ENCODE peak calls at places on chromosome 22, in ten cellular contexts. J, O, X, E, D, F, G, P, R and C are unnamed samples.

GRCh38 chr22:47102648-47103047 is 340.2 kb downstream of the TBC1D22A start:
- DNase-seq in J (no peak), O (no peak), X (peak; percentile 63), E (no peak), D (no peak), F (no peak), G (no peak), P (no peak), R (peak; percentile 76), C (no peak)

GRCh38 chr22:37534445-37534844 is 15.2 kb upstream of the CARD10 start:
- DNase-seq in J (no peak), O (no peak), X (no peak), E (no peak), D (no peak), F (no peak), G (no peak), P (no peak), R (no peak), C (no peak)

GRCh38 chr22:32776800-32777199 is 24.7 kb upstream of the TIMP3 start:
- DNase-seq in J (no peak), O (no peak), X (peak; percentile 30), E (no peak), D (no peak), F (no peak), G (no peak), P (no peak), R (no peak), C (no peak)

GRCh38 chr22:38327805-38328204 is 10.6 kb upstream of the CSNK1E start:
- DNase-seq in J (no peak), O (no peak), X (no peak), E (no peak), D (no peak), F (no peak), G (no peak), P (no peak), R (no peak), C (no peak)

GRCh38 chr22:46087816-46088277 is 62.5 kb upstream of the PPARA start:
- DNase-seq in J (peak; percentile 96), O (no peak), X (peak; percentile 94), E (peak; percentile 93), D (peak; percentile 88), F (peak; percentile 72), G (peak; percentile 79), P (peak; percentile 94), R (peak; percentile 80), C (peak; percentile 96)

GRCh38 chr22:23522642-23523251 is 57.3 kb downstream of the IGLL1 start:
- DNase-seq in J (no peak), O (no peak), X (peak; percentile 21), E (no peak), D (no peak), F (peak; percentile 53), G (no peak), P (no peak), R (peak; percentile 61), C (no peak)

GRCh38 chr22:49975543-49976389 is 15.2 kb downstream of the PIM3 start:
- DNase-seq in J (peak; percentile 20), O (no peak), X (no peak), E (no peak), D (peak; percentile 23), F (peak; percentile 53), G (no peak), P (peak; percentile 23), R (no peak), C (no peak)

GRCh38 chr22:26430600-26430999 is 1.5 kb downstream of the ASPHD2 start:
- DNase-seq in J (no peak), O (no peak), X (no peak), E (no peak), D (no peak), F (no peak), G (no peak), P (no peak), R (no peak), C (no peak)

GRCh38 chr22:50081426-50082196 is 3.6 kb downstream of the MLC1 start:
- DNase-seq in J (no peak), O (no peak), X (no peak), E (no peak), D (no peak), F (no peak), G (no peak), P (no peak), R (no peak), C (no peak)

GRCh38 chr22:46082633-46083032 is 67.7 kb upstream of the PPARA start:
- DNase-seq in J (peak; percentile 14), O (no peak), X (no peak), E (no peak), D (no peak), F (no peak), G (no peak), P (no peak), R (no peak), C (no peak)

GRCh38 chr22:48515571-48516200 is 1312.0 kb downstream of the BRD1 start:
- DNase-seq in J (no peak), O (no peak), X (no peak), E (no peak), D (no peak), F (no peak), G (no peak), P (no peak), R (no peak), C (no peak)
- H3K27ac ChIP-seq in J (no peak overlapping the region), O (no peak overlapping the region), X (no peak overlapping the region), E (no peak overlapping the region), D (no peak overlapping the region), F (no peak overlapping the region), G (no peak overlapping the region), P (no peak overlapping the region), R (no peak overlapping the region), C (no peak overlapping the region)

DNA sequence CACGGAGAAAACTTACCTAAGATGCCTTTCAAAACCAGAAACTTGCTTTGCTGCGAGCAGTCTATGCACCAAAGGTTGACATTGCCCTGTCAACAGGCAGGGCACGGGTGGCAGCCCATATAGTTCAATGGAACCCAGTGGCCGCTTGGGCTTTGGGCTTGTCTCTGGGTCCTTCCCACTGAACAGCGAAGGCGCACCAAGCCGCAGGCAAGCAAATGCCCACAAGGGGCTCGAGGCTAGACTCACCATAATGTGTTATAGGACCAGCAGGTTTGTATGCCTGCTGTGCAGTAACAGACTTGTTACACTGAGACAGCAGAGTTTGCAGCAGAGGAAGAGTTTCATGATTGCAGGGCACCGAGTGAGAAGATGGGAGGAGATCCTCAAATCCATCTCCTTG is 20.3 kb downstream of the CLDN5 start:
- DNase-seq in J (no peak), O (no peak), X (no peak), E (no peak), D (no peak), F (no peak), G (no peak), P (no peak), R (no peak), C (no peak)
- TF ChIP-seq CTCF in J (no peak), O (no peak), X (no peak), E (no peak), D (no peak), F (no peak), G (no peak), P (no peak), R (no peak), C (no peak)

GRCh38 chr22:28815729-28816128 is 15.4 kb upstream of the XBP1 start:
- DNase-seq in J (no peak), O (no peak), X (no peak), E (no peak), D (no peak), F (no peak), G (no peak), P (no peak), R (no peak), C (no peak)

GRCh38 chr22:28820885-28821284 is 20.5 kb upstream of the XBP1 start:
- DNase-seq in J (no peak), O (no peak), X (no peak), E (no peak), D (no peak), F (no peak), G (no peak), P (no peak), R (no peak), C (no peak)

GRCh38 chr22:28819253-28820096 is 19.1 kb upstream of the XBP1 start:
- DNase-seq in J (no peak), O (no peak), X (peak; percentile 96), E (peak; percentile 93), D (peak; percentile 86), F (no peak), G (no peak), P (no peak), R (peak; percentile 71), C (no peak)

GRCh38 chr22:28816994-28817530 is 16.7 kb upstream of the XBP1 start:
- DNase-seq in J (no peak), O (no peak), X (no peak), E (no peak), D (no peak), F (no peak), G (no peak), P (no peak), R (no peak), C (no peak)

DNA sequence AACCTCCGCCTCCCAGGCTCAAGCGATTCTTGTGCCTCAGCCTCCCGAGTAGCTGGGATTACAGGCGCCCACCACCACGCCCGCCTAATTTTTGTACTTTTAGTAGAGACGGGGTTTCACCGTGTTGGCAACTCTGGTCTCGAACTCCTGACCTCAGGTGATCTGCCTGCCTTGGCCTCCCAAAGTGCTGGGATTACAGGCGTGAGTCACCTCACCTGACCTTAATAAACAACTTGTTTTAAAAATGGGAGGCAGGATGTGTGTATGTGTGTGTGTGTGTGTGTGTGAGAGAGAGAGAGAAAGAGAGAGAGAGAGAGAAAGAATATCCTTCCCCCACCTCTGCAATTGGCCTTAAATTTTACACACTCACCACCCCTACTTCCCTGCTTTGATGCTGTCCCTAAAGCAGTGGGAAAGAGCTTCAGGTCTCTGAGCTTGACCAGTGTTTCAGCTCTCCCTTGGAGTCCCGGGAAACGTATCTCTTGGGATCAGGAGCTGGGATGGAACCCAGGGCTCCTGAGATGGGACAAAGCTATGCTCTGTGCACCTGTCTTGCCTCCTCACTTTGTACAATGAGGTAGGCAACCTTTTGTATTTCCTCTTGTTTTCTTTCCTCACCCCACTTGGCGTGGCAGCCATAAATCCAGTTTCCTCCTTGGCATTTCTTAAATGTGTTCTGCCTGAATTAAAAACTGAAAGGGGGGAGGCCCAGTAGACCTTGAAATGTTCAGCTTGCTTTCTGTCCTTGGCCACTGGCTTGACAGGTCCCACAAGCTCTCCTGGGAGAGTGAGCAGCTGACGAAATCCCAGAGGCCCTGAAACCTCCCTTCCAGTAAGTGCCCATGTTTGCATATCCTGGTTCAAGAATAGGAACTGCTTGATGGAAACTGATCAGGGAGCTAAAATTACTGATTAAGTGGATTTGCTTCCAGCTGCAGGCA is 17.8 kb upstream of the XBP1 start:
- DNase-seq in J (peak; percentile 80), O (no peak), X (peak; percentile 98), E (peak; percentile 95), D (peak; percentile 89), F (no peak), G (no peak), P (no peak), R (peak; percentile 70), C (no peak)
- H3K27ac ChIP-seq in J (peak overlapping the region; percentile 76), O (no peak overlapping the region), X (peak overlapping the region; percentile 84), E (peak overlapping the region; percentile 83), D (peak overlapping the region; percentile 88), F (peak overlapping the region; percentile 40), G (peak overlapping the region; percentile 65), P (peak overlapping the region; percentile 59), R (peak overlapping the region; percentile 91), C (peak overlapping the region; percentile 26)

DNA sequence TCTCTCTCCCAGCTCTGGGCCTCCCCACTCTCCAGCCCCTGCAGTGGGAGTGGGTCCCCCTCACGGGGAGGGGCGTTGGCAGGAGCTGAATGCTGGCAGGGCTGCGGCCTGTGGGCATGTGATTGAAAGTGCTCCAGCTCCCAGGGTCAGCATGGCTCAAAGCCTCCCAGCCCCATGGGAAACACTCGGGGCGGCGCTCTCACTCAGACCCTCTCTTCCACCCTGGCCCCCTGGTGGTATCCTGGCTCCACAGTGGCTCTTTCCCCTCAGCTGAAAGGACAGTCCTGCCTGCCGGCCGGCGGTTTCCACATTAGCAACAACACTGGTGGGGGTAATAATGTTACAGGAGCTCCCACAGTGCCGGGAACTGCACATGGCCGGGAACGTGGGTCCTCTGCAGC is 35.5 kb downstream of the POLR3H start:
- DNase-seq in J (no peak), O (no peak), X (no peak), E (no peak), D (no peak), F (no peak), G (no peak), P (no peak), R (no peak), C (no peak)
- TF ChIP-seq CTCF in J (no peak), O (no peak), X (no peak), E (no peak), D (no peak), F (no peak), G (no peak), P (no peak), R (peak; percentile 3), C (no peak)